ENCODE peak calls at places on chromosomes 7 and 10, in eight cellular contexts. V is dermis microvascular lymphatic vessel endothelial cell; U is activated naive CD4-positive, alpha-beta T cell treated with anti-CD3 and anti-CD28 coated beads, Interleukin-2, amount 50 U/mL, for 72 hours; S is activated T-cell treated with anti-CD3 and anti-CD28 coated beads, Interleukin-2, amount 50 U/mL, for 72 hours; Q is anterior cingulate cortex; B is activated CD4-positive, alpha-beta T cell treated with anti-CD3 and anti-CD28 coated beads for 48 hours; C is endothelial cell; O is sigmoid colon. T is an unnamed sample.

GRCh38 chr10:31023558-31023957 is 8.1 kb downstream of the ZNF438 start:
- DNase-seq in V (no peak), U (no peak), S (no peak), Q (no peak), B (no peak), C (no peak), O (no peak), T (no peak)

GRCh38 chr7:142997590-142997989 is 29.3 kb downstream of the OR9A2 start:
- DNase-seq in V (no peak), U (no peak), S (no peak), Q (no peak), B (no peak), C (no peak), O (no peak), T (no peak)

GRCh38 chr10:115063702-115064479 is 29.3 kb upstream of the ATRNL1 start:
- DNase-seq in V (no peak), U (no peak), S (no peak), Q (no peak), B (no peak), C (no peak), O (no peak), T (no peak)

GRCh38 chr10:113687041-113687440 is 7.3 kb downstream of the CASP7 start:
- DNase-seq in V (no peak), U (no peak), S (no peak), Q (no peak), B (no peak), C (no peak), O (no peak), T (no peak)

GRCh38 chr7:23664122-23664521 is 15.9 kb upstream of the FAM221A start:
- DNase-seq in V (no peak), U (no peak), S (no peak), Q (no peak), B (no peak), C (no peak), O (no peak), T (no peak)

GRCh38 chr10:38008006-38008405 is 2.5 kb upstream of the ZNF33A start:
- DNase-seq in V (no peak), U (no peak), S (no peak), Q (no peak), B (no peak), C (no peak), O (no peak), T (no peak)

GRCh38 chr10:100939763-100940344 is 27.1 kb downstream of the SLF2 start:
- DNase-seq in V (no peak), U (no peak), S (no peak), Q (no peak), B (no peak), C (no peak), O (no peak), T (no peak)

GRCh38 chr7:45347804-45348203 is 190.2 kb downstream of the RAMP3 start:
- DNase-seq in V (no peak), U (no peak), S (no peak), Q (no peak), B (no peak), C (no peak), O (no peak), T (peak)

GRCh38 chr10:76624470-76624869 is 1013.1 kb downstream of the KCNMA1 start:
- DNase-seq in V (no peak), U (no peak), S (no peak), Q (no peak), B (no peak), C (no peak), O (no peak), T (no peak)

GRCh38 chr10:77392236-77392721 is 245.3 kb downstream of the KCNMA1 start:
- DNase-seq in V (peak), U (no peak), S (no peak), Q (no peak), B (no peak), C (no peak), O (no peak), T (no peak)

GRCh38 chr10:3982746-3983442 is 197.9 kb upstream of the KLF6 start:
- DNase-seq in V (no peak), U (no peak), S (no peak), Q (no peak), B (no peak), C (no peak), O (no peak), T (no peak)

GRCh38 chr7:110994028-110994967 is 96.6 kb upstream of the LRRN3 start:
- DNase-seq in V (no peak), U (no peak), S (no peak), Q (no peak), B (no peak), C (no peak), O (no peak), T (no peak)

GRCh38 chr10:103241262-103242011 is 4.2 kb upstream of the RPEL1 start:
- DNase-seq in V (peak), U (no peak), S (peak), Q (peak), B (peak), C (no peak), O (no peak), T (no peak)

GRCh38 chr10:60989400-60989876 is 45.5 kb upstream of the RHOBTB1 start:
- DNase-seq in V (peak), U (no peak), S (no peak), Q (no peak), B (no peak), C (no peak), O (no peak), T (no peak)

GRCh38 chr10:77041636-77042258 is 595.9 kb downstream of the KCNMA1 start:
- DNase-seq in V (peak), U (no peak), S (peak), Q (no peak), B (peak), C (peak), O (no peak), T (peak)

GRCh38 chr10:34135515-34135914 is 679.6 kb downstream of the PARD3 start:
- DNase-seq in V (no peak), U (no peak), S (no peak), Q (no peak), B (no peak), C (no peak), O (no peak), T (no peak)

GRCh38 chr10:103504181-103504783 is 10.8 kb downstream of the NEURL1 start:
- DNase-seq in V (peak), U (peak), S (peak), Q (no peak), B (peak), C (no peak), O (no peak), T (no peak)

GRCh38 chr10:1227505-1228402 is 171.6 kb downstream of the WDR37 start:
- DNase-seq in V (no peak), U (no peak), S (no peak), Q (no peak), B (no peak), C (no peak), O (no peak), T (no peak)

GRCh38 chr10:5540886-5541285 is 16.1 kb downstream of the CALML3 start:
- DNase-seq in V (no peak), U (peak), S (no peak), Q (no peak), B (no peak), C (no peak), O (peak), T (no peak)

GRCh38 chr7:143318661-143319060 is 2.8 kb downstream of the CLCN1 start:
- DNase-seq in V (no peak), U (no peak), S (no peak), Q (no peak), B (no peak), C (no peak), O (no peak), T (no peak)

GRCh38 chr10:6199131-6199733 is 3.5 kb upstream of the PFKFB3 start:
- DNase-seq in V (no peak), U (no peak), S (no peak), Q (no peak), B (no peak), C (no peak), O (no peak), T (no peak)

GRCh38 chr7:155956977-155957376 is 144.7 kb upstream of the SHH start:
- DNase-seq in V (no peak), U (no peak), S (no peak), Q (no peak), B (no peak), C (no peak), O (peak), T (no peak)

GRCh38 chr10:80569131-80569895 is 31.6 kb downstream of the SH2D4B start:
- DNase-seq in V (no peak), U (no peak), S (no peak), Q (no peak), B (no peak), C (no peak), O (no peak), T (no peak)

GRCh38 chr7:45052011-45052410 is 36.8 kb downstream of the NACAD start:
- DNase-seq in V (no peak), U (peak), S (no peak), Q (no peak), B (no peak), C (no peak), O (no peak), T (no peak)

GRCh38 chr10:112624546-112625048 is 177.6 kb downstream of the VTI1A start:
- DNase-seq in V (peak), U (no peak), S (no peak), Q (no peak), B (no peak), C (no peak), O (no peak), T (peak)

GRCh38 chr10:103547391-103547946 is 54.0 kb downstream of the NEURL1 start:
- DNase-seq in V (no peak), U (no peak), S (no peak), Q (no peak), B (no peak), C (no peak), O (no peak), T (no peak)

GRCh38 chr10:34280599-34281374 is 534.3 kb downstream of the PARD3 start:
- DNase-seq in V (peak), U (no peak), S (peak), Q (no peak), B (peak), C (no peak), O (peak), T (no peak)

GRCh38 chr7:27890205-27890849 is 150.4 kb downstream of the TAX1BP1 start:
- DNase-seq in V (no peak), U (no peak), S (no peak), Q (no peak), B (no peak), C (no peak), O (no peak), T (no peak)

T was measured in putamen.